ENCODE peak calls at places on chromosomes 11 and 22, in four cellular contexts. One of them, this sample, is unnamed.

GRCh38 chr22:21710156-21710555 is 25.4 kb downstream of the YPEL1 start:
- DNase-seq in fibroblast of gingiva: no peak
- DNase-seq in T-helper 2 cell: no peak
- DNase-seq in HEK293T: no peak
- DNase-seq in this sample: no peak

GRCh38 chr22:46875089-46875488 is 112.6 kb downstream of the TBC1D22A start:
- DNase-seq in T-helper 2 cell: no peak
- DNase-seq in fibroblast of gingiva: no peak
- DNase-seq in HEK293T: no peak
- DNase-seq in this sample: no peak

GRCh38 chr22:32132126-32132525 is 27.0 kb downstream of the C22orf42 start:
- DNase-seq in HEK293T: no peak
- DNase-seq in fibroblast of gingiva: no peak
- DNase-seq in T-helper 2 cell: no peak
- DNase-seq in this sample: no peak

GRCh38 chr11:122319842-122320555 is 204.0 kb upstream of the BLID start:
- DNase-seq in HEK293T: no peak
- DNase-seq in fibroblast of gingiva: no peak
- DNase-seq in T-helper 2 cell: no peak
- DNase-seq in this sample: no peak

GRCh38 chr11:94147433-94147845 is 18.8 kb downstream of the PANX1 start:
- DNase-seq in fibroblast of gingiva: no peak
- DNase-seq in HEK293T: no peak
- DNase-seq in T-helper 2 cell: no peak
- DNase-seq in this sample: no peak

GRCh38 chr11:120121914-120122473 is 15.9 kb downstream of the TRIM29 start:
- DNase-seq in fibroblast of gingiva: no peak
- DNase-seq in HEK293T: no peak
- DNase-seq in T-helper 2 cell: no peak
- DNase-seq in this sample: no peak

GRCh38 chr11:123577081-123577598 is 77.3 kb downstream of the SCN3B start:
- DNase-seq in fibroblast of gingiva: peak; percentile 26
- DNase-seq in HEK293T: peak; percentile 81
- DNase-seq in T-helper 2 cell: peak; percentile 32
- DNase-seq in this sample: peak; percentile 69

GRCh38 chr11:58301576-58301975 is 33.5 kb upstream of the OR10W1 start:
- DNase-seq in HEK293T: no peak
- DNase-seq in T-helper 2 cell: no peak
- DNase-seq in fibroblast of gingiva: peak; percentile 23
- DNase-seq in this sample: no peak

GRCh38 chr22:26479792-26480610 is 3.6 kb downstream of the HPS4 start:
- DNase-seq in HEK293T: no peak
- DNase-seq in fibroblast of gingiva: no peak
- DNase-seq in T-helper 2 cell: no peak
- DNase-seq in this sample: no peak

GRCh38 chr22:35629406-35630234 is 12.5 kb upstream of the MB start:
- DNase-seq in T-helper 2 cell: no peak
- DNase-seq in fibroblast of gingiva: peak; percentile 98
- DNase-seq in HEK293T: no peak
- DNase-seq in this sample: no peak

GRCh38 chr11:61682093-61682732 is 2.0 kb downstream of the DAGLA start:
- DNase-seq in fibroblast of gingiva: no peak
- DNase-seq in T-helper 2 cell: no peak
- DNase-seq in HEK293T: no peak
- DNase-seq in this sample: no peak

GRCh38 chr11:118194835-118195627 is 18.6 kb upstream of the SCN2B start:
- DNase-seq in T-helper 2 cell: no peak
- DNase-seq in HEK293T: no peak
- DNase-seq in fibroblast of gingiva: peak; percentile 68
- DNase-seq in this sample: no peak

GRCh38 chr11:69377953-69378302 is 84.0 kb downstream of the MYEOV start:
- DNase-seq in HEK293T: no peak
- DNase-seq in T-helper 2 cell: no peak
- DNase-seq in fibroblast of gingiva: no peak
- DNase-seq in this sample: no peak

GRCh38 chr11:19628018-19628417 is 84.6 kb upstream of the NAV2 start:
- DNase-seq in T-helper 2 cell: no peak
- DNase-seq in HEK293T: no peak
- DNase-seq in fibroblast of gingiva: peak; percentile 97
- DNase-seq in this sample: no peak

GRCh38 chr11:123060265-123061000 is 1.5 kb downstream of the HSPA8 start:
- DNase-seq in fibroblast of gingiva: no peak
- DNase-seq in T-helper 2 cell: no peak
- DNase-seq in HEK293T: no peak
- DNase-seq in this sample: no peak

GRCh38 chr11:102552020-102552419 is 21.5 kb upstream of the MMP7 start:
- DNase-seq in HEK293T: no peak
- DNase-seq in T-helper 2 cell: no peak
- DNase-seq in fibroblast of gingiva: no peak
- DNase-seq in this sample: no peak

GRCh38 chr22:32676196-32676595 is 125.3 kb upstream of the TIMP3 start:
- DNase-seq in fibroblast of gingiva: no peak
- DNase-seq in HEK293T: no peak
- DNase-seq in T-helper 2 cell: no peak
- DNase-seq in this sample: no peak

GRCh38 chr11:116488836-116489389 is 283.9 kb downstream of the BUD13 start:
- DNase-seq in fibroblast of gingiva: no peak
- DNase-seq in HEK293T: no peak
- DNase-seq in T-helper 2 cell: no peak
- DNase-seq in this sample: no peak

GRCh38 chr11:992577-992976 is 43.9 kb downstream of the MUC6 start:
- DNase-seq in T-helper 2 cell: no peak
- DNase-seq in fibroblast of gingiva: no peak
- DNase-seq in HEK293T: no peak
- DNase-seq in this sample: no peak

GRCh38 chr11:109735139-109735538 is 313.1 kb downstream of the C11orf87 start:
- DNase-seq in HEK293T: no peak
- DNase-seq in T-helper 2 cell: no peak
- DNase-seq in fibroblast of gingiva: no peak
- DNase-seq in this sample: no peak

GRCh38 chr22:46508391-46508999 is 28.9 kb downstream of the CELSR1 start:
- DNase-seq in fibroblast of gingiva: no peak
- DNase-seq in HEK293T: no peak
- DNase-seq in T-helper 2 cell: no peak
- DNase-seq in this sample: no peak

GRCh38 chr11:115333106-115333505 is 171.1 kb downstream of the CADM1 start:
- DNase-seq in T-helper 2 cell: no peak
- DNase-seq in HEK293T: no peak
- DNase-seq in fibroblast of gingiva: no peak
- DNase-seq in this sample: no peak

GRCh38 chr11:102234779-102235439 is 82.4 kb upstream of the BIRC3 start:
- DNase-seq in fibroblast of gingiva: peak; percentile 43
- DNase-seq in HEK293T: no peak
- DNase-seq in T-helper 2 cell: no peak
- DNase-seq in this sample: no peak

GRCh38 chr11:65852508-65853248 is 5.3 kb downstream of the CFL1 start:
- DNase-seq in T-helper 2 cell: no peak
- DNase-seq in HEK293T: no peak
- DNase-seq in fibroblast of gingiva: no peak
- DNase-seq in this sample: no peak

GRCh38 chr11:127993788-127994187 is 593.6 kb downstream of the ETS1 start:
- DNase-seq in T-helper 2 cell: no peak
- DNase-seq in HEK293T: no peak
- DNase-seq in fibroblast of gingiva: no peak
- DNase-seq in this sample: no peak

GRCh38 chr11:45654741-45655283 is 10.6 kb downstream of the CHST1 start:
- DNase-seq in fibroblast of gingiva: no peak
- DNase-seq in HEK293T: no peak
- DNase-seq in T-helper 2 cell: no peak
- DNase-seq in this sample: no peak

GRCh38 chr11:106986261-106986660 is 32.0 kb downstream of the GUCY1A2 start:
- DNase-seq in fibroblast of gingiva: no peak
- DNase-seq in T-helper 2 cell: no peak
- DNase-seq in HEK293T: peak; percentile 11
- DNase-seq in this sample: no peak

GRCh38 chr22:41361716-41362310 is 19.9 kb upstream of the TEF start:
- DNase-seq in fibroblast of gingiva: no peak
- DNase-seq in HEK293T: no peak
- DNase-seq in T-helper 2 cell: no peak
- DNase-seq in this sample: no peak

GRCh38 chr11:32905028-32905667 is 12.5 kb downstream of the QSER1 start:
- DNase-seq in T-helper 2 cell: no peak
- DNase-seq in fibroblast of gingiva: peak; percentile 49
- DNase-seq in HEK293T: no peak
- DNase-seq in this sample: no peak

GRCh38 chr11:26953770-26954392 is 40.0 kb upstream of the FIBIN start:
- DNase-seq in HEK293T: no peak
- DNase-seq in fibroblast of gingiva: peak; percentile 35
- DNase-seq in T-helper 2 cell: no peak
- DNase-seq in this sample: no peak

GRCh38 chr22:42433754-42434153 is 1.6 kb upstream of the NFAM1 start:
- DNase-seq in T-helper 2 cell: no peak
- DNase-seq in HEK293T: no peak
- DNase-seq in fibroblast of gingiva: no peak
- DNase-seq in this sample: no peak

GRCh38 chr22:47296405-47297260 is 534.2 kb downstream of the TBC1D22A start:
- DNase-seq in HEK293T: no peak
- DNase-seq in fibroblast of gingiva: no peak
- DNase-seq in T-helper 2 cell: no peak
- DNase-seq in this sample: no peak

This sample was measured in memory B cell.